ENCODE peak calls at places on chromosome 15, in eight cellular contexts. G, K, B, O, J, M, E and A are unnamed samples.

GRCh38 chr15:29090617-29091466 is 178.8 kb downstream of the NSMCE3 start:
- DNase-seq in G (peak), K (peak), B (no peak), O (peak), J (no peak), M (peak), E (no peak), A (no peak)

GRCh38 chr15:61889706-61890105 is 170.5 kb downstream of the VPS13C start:
- DNase-seq in G (no peak), K (peak), B (no peak), O (no peak), J (no peak), M (no peak), E (no peak), A (no peak)

GRCh38 chr15:74795961-74796625 is 14.2 kb downstream of the CSK start:
- DNase-seq in G (no peak), K (no peak), B (no peak), O (peak), J (no peak), M (no peak), E (no peak), A (no peak)

GRCh38 chr15:78811124-78811824 is at the start of gene ADAMTS7:
- DNase-seq in G (peak), K (peak), B (peak), O (peak), J (peak), M (peak), E (peak), A (no peak)

GRCh38 chr15:100114100-100114499 is 227.7 kb downstream of the ADAMTS17 start:
- DNase-seq in G (peak), K (no peak), B (no peak), O (no peak), J (peak), M (no peak), E (no peak), A (no peak)

GRCh38 chr15:90930861-90931629 is 1.3 kb downstream of the HDDC3 start:
- DNase-seq in G (peak), K (no peak), B (no peak), O (no peak), J (no peak), M (no peak), E (no peak), A (no peak)

GRCh38 chr15:81337713-81338157 is 13.8 kb upstream of the STARD5 start:
- DNase-seq in G (peak), K (no peak), B (no peak), O (no peak), J (peak), M (no peak), E (no peak), A (no peak)

GRCh38 chr15:88738796-88739195 is 64.4 kb upstream of the ACAN start:
- DNase-seq in G (peak), K (no peak), B (no peak), O (no peak), J (no peak), M (no peak), E (no peak), A (no peak)

GRCh38 chr15:82909080-82909815 is 43.3 kb downstream of the HOMER2 start:
- DNase-seq in G (no peak), K (no peak), B (no peak), O (no peak), J (no peak), M (no peak), E (no peak), A (no peak)

GRCh38 chr15:87031545-87032230 is 952.0 kb downstream of the AGBL1 start:
- DNase-seq in G (no peak), K (no peak), B (no peak), O (no peak), J (no peak), M (no peak), E (no peak), A (no peak)

GRCh38 chr15:33679065-33679464 is 289.2 kb upstream of the CHRM5 start:
- DNase-seq in G (peak), K (no peak), B (no peak), O (no peak), J (no peak), M (no peak), E (no peak), A (no peak)

GRCh38 chr15:53197426-53197839 is 407.3 kb upstream of the ONECUT1 start:
- DNase-seq in G (peak), K (peak), B (no peak), O (peak), J (peak), M (no peak), E (peak), A (no peak)

GRCh38 chr15:65460948-65461347 is 38.2 kb upstream of the IGDCC4 start:
- DNase-seq in G (peak), K (no peak), B (no peak), O (no peak), J (peak), M (no peak), E (no peak), A (no peak)

GRCh38 chr15:62624541-62625399 is 417.8 kb upstream of the TPM1 start:
- DNase-seq in G (peak), K (no peak), B (peak), O (no peak), J (peak), M (no peak), E (no peak), A (peak)

GRCh38 chr15:101521084-101521483 is 31.6 kb upstream of the PCSK6 start:
- DNase-seq in G (no peak), K (no peak), B (no peak), O (no peak), J (no peak), M (no peak), E (no peak), A (no peak)

GRCh38 chr15:53789654-53790053 is 30.2 kb upstream of the WDR72 start:
- DNase-seq in G (no peak), K (no peak), B (no peak), O (no peak), J (no peak), M (no peak), E (no peak), A (no peak)

GRCh38 chr15:59013246-59013645 is 25.8 kb downstream of the RNF111 start:
- DNase-seq in G (no peak), K (no peak), B (no peak), O (no peak), J (peak), M (no peak), E (no peak), A (no peak)

GRCh38 chr15:66483131-66483566 is 14.4 kb downstream of the SNAPC5 start:
- DNase-seq in G (peak), K (peak), B (no peak), O (no peak), J (peak), M (no peak), E (peak), A (no peak)

GRCh38 chr15:41934843-41935242 is 37.5 kb downstream of the EHD4 start:
- DNase-seq in G (no peak), K (peak), B (no peak), O (peak), J (no peak), M (peak), E (peak), A (no peak)

GRCh38 chr15:96261575-96262034 is 68.9 kb upstream of the NR2F2 start:
- DNase-seq in G (no peak), K (no peak), B (no peak), O (no peak), J (no peak), M (no peak), E (no peak), A (no peak)

GRCh38 chr15:101006931-101007687 is 88.0 kb downstream of the LRRK1 start:
- DNase-seq in G (peak), K (peak), B (peak), O (peak), J (peak), M (peak), E (peak), A (no peak)

GRCh38 chr15:91224750-91225380 is 124.8 kb downstream of the SV2B start:
- DNase-seq in G (peak), K (peak), B (peak), O (no peak), J (peak), M (no peak), E (no peak), A (no peak)

GRCh38 chr15:73030280-73030679 is 22.0 kb upstream of the NEO1 start:
- DNase-seq in G (no peak), K (no peak), B (no peak), O (no peak), J (no peak), M (no peak), E (no peak), A (no peak)

GRCh38 chr15:80856809-80857377 is 77.7 kb downstream of the CEMIP start:
- DNase-seq in G (no peak), K (peak), B (no peak), O (no peak), J (no peak), M (no peak), E (no peak), A (no peak)

GRCh38 chr15:63200464-63201242 is 11.2 kb downstream of the RAB8B start:
- DNase-seq in G (no peak), K (no peak), B (no peak), O (no peak), J (no peak), M (no peak), E (no peak), A (no peak)